ENCODE peak calls at places on chromosomes 6 and 20, in four cellular contexts. One of them, this sample, is unnamed.
A peak's percentile ranks its signal among the peaks of the same experiment; 100 is the strongest.

GRCh38 chr6:76262240-76262639 is 189.8 kb upstream of the IMPG1 start:
- DNase-seq in HepG2: no peak
- DNase-seq in A549: no peak
- DNase-seq in K562: no peak
- DNase-seq in this sample: no peak

GRCh38 chr6:148720897-148721296 is 25.9 kb upstream of the UST start:
- DNase-seq in K562: no peak
- DNase-seq in HepG2: no peak
- DNase-seq in A549: no peak
- DNase-seq in this sample: no peak

GRCh38 chr6:110180228-110181008 is at the start of gene CDC40:
- DNase-seq in A549: no peak
- DNase-seq in HepG2: peak; percentile 78
- DNase-seq in K562: peak; percentile 75
- DNase-seq in this sample: peak; percentile 48

GRCh38 chr6:149806127-149806526 is 56.6 kb downstream of the PCMT1 start:
- DNase-seq in K562: peak; percentile 16
- DNase-seq in A549: no peak
- DNase-seq in HepG2: no peak
- DNase-seq in this sample: no peak

GRCh38 chr6:10837692-10837996 is 695 bp downstream of the MAK start:
- DNase-seq in K562: peak; percentile 64
- DNase-seq in A549: no peak
- DNase-seq in HepG2: no peak
- DNase-seq in this sample: no peak

GRCh38 chr6:104540743-104541142 is 319.0 kb downstream of the HACE1 start:
- DNase-seq in K562: no peak
- DNase-seq in A549: no peak
- DNase-seq in HepG2: no peak
- DNase-seq in this sample: no peak

GRCh38 chr20:58838174-58838573 is 12.5 kb downstream of the GNAS-AS1 start:
- DNase-seq in A549: no peak
- DNase-seq in HepG2: no peak
- DNase-seq in K562: no peak
- DNase-seq in this sample: no peak

GRCh38 chr6:27062755-27063154 is 184.7 kb upstream of the PRSS16 start:
- DNase-seq in A549: no peak
- DNase-seq in HepG2: no peak
- DNase-seq in K562: no peak
- DNase-seq in this sample: no peak

GRCh38 chr6:14732845-14733757 is 512.8 kb upstream of the JARID2 start:
- DNase-seq in K562: peak; percentile 39
- DNase-seq in HepG2: peak; percentile 31
- DNase-seq in A549: peak; percentile 58
- DNase-seq in this sample: no peak

GRCh38 chr6:99993146-99993532 is 884 bp downstream of the MCHR2 start:
- DNase-seq in K562: no peak
- DNase-seq in HepG2: no peak
- DNase-seq in A549: no peak
- DNase-seq in this sample: no peak

GRCh38 chr6:33590531-33591198 is 10.6 kb upstream of the BAK1 start:
- DNase-seq in A549: no peak
- DNase-seq in HepG2: peak; percentile 80
- DNase-seq in K562: peak; percentile 49
- DNase-seq in this sample: no peak

GRCh38 chr6:159978291-159979135 is 9.6 kb downstream of the IGF2R start:
- DNase-seq in K562: no peak
- DNase-seq in HepG2: no peak
- DNase-seq in A549: no peak
- DNase-seq in this sample: no peak

GRCh38 chr20:40493071-40493470 is 196.0 kb downstream of the MAFB start:
- DNase-seq in A549: no peak
- DNase-seq in K562: no peak
- DNase-seq in HepG2: no peak
- DNase-seq in this sample: no peak

GRCh38 chr6:48078092-48078491 is 32.9 kb downstream of the PTCHD4 start:
- DNase-seq in A549: no peak
- DNase-seq in HepG2: no peak
- DNase-seq in K562: no peak
- DNase-seq in this sample: no peak

GRCh38 chr20:33986560-33987216 is 7.0 kb upstream of the RALY start:
- DNase-seq in A549: no peak
- DNase-seq in K562: no peak
- DNase-seq in HepG2: no peak
- DNase-seq in this sample: no peak

GRCh38 chr6:130282234-130282995 is 59.7 kb upstream of the SAMD3 start:
- DNase-seq in K562: peak; percentile 36
- DNase-seq in HepG2: peak; percentile 9
- DNase-seq in A549: no peak
- DNase-seq in this sample: no peak

GRCh38 chr6:132142768-132143167 is 191.6 kb upstream of the CCN2 start:
- DNase-seq in K562: no peak
- DNase-seq in HepG2: no peak
- DNase-seq in A549: no peak
- DNase-seq in this sample: no peak

DNA sequence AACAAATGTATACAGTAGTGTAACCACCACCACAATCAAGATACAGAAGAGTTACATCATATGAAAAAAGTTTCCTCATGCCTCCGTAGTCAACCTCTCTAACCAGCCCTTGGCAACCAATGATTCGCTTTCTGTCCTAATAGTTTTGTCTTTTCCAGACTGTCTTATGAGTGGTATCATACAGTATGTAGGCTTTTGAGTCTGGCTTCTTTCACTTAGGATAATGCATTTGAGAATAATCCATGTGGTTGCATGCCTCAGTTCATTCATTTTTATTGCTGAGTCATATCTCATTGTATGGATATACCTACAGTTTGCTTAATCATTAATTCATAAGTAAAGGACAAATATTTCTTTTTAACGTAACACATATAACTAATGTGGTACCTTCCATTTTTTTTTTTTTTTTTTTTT is 86.4 kb upstream of the RIPOR2 start:
- DNase-seq in K562: no peak
- DNase-seq in A549: no peak
- DNase-seq in HepG2: no peak
- DNase-seq in this sample: no peak
- TF ChIP-seq NR3C1 in K562: no peak
- TF ChIP-seq NR3C1 in A549: no peak
- TF ChIP-seq NR3C1 in HepG2: no peak
- TF ChIP-seq NR3C1 in this sample: no peak

GRCh38 chr20:10172998-10173655 is 45.5 kb upstream of the SNAP25 start:
- DNase-seq in HepG2: no peak
- DNase-seq in K562: no peak
- DNase-seq in A549: peak; percentile 12
- DNase-seq in this sample: no peak

GRCh38 chr20:10169752-10170151 is 48.9 kb upstream of the SNAP25 start:
- DNase-seq in K562: no peak
- DNase-seq in A549: no peak
- DNase-seq in HepG2: no peak
- DNase-seq in this sample: no peak

GRCh38 chr20:10167594-10167993 is 51.0 kb upstream of the SNAP25 start:
- DNase-seq in A549: no peak
- DNase-seq in K562: no peak
- DNase-seq in HepG2: no peak
- DNase-seq in this sample: no peak

GRCh38 chr20:10170261-10170660 is 48.4 kb upstream of the SNAP25 start:
- DNase-seq in A549: no peak
- DNase-seq in HepG2: no peak
- DNase-seq in K562: no peak
- DNase-seq in this sample: no peak

GRCh38 chr20:10171864-10172751 is 46.5 kb upstream of the SNAP25 start:
- DNase-seq in A549: peak; percentile 84
- DNase-seq in K562: no peak
- DNase-seq in HepG2: no peak
- DNase-seq in this sample: peak; percentile 51
- TF ChIP-seq NR3C1 in A549: no peak
- TF ChIP-seq NR3C1 in K562: no peak
- TF ChIP-seq NR3C1 in HepG2: no peak
- TF ChIP-seq NR3C1 in this sample: no peak

GRCh38 chr20:61373055-61373399 is 121.0 kb downstream of the CDH4 start:
- DNase-seq in HepG2: no peak
- DNase-seq in A549: no peak
- DNase-seq in K562: no peak
- DNase-seq in this sample: no peak
- TF ChIP-seq NR3C1 in HepG2: no peak
- TF ChIP-seq NR3C1 in A549: no peak
- TF ChIP-seq NR3C1 in K562: no peak
- TF ChIP-seq NR3C1 in this sample: no peak

GRCh38 chr20:44625361-44625760 is 26.1 kb downstream of the ADA start:
- DNase-seq in A549: no peak
- DNase-seq in K562: no peak
- DNase-seq in HepG2: no peak
- DNase-seq in this sample: no peak

GRCh38 chr20:44624743-44625271 is 26.7 kb downstream of the ADA start:
- DNase-seq in K562: no peak
- DNase-seq in A549: no peak
- DNase-seq in HepG2: no peak
- DNase-seq in this sample: no peak

GRCh38 chr20:44622501-44623270 is 28.8 kb downstream of the ADA start:
- DNase-seq in HepG2: no peak
- DNase-seq in K562: no peak
- DNase-seq in A549: no peak
- DNase-seq in this sample: no peak

GRCh38 chr20:44626278-44626677 is 25.2 kb downstream of the ADA start:
- DNase-seq in A549: no peak
- DNase-seq in K562: no peak
- DNase-seq in HepG2: no peak
- DNase-seq in this sample: no peak

DNA sequence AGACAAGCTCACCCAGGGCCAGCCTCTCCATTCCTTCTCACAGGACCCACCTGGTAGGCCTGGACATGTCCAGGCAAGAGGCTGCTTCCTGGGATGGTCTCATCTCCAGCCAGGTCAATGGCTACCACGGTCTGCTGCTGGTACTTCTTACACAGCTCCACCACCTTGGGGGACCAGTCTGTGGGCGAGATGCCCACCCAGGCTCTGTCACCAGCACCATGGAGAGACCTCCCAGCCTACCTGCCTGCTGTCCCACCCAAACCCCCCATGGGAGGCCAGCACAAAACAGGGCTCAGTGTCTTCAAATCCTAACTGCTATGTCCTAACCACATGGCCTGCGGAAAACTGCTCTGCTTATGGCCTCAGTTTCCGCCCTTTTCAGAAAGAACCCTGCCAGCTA is 27.3 kb downstream of the ADA start:
- DNase-seq in K562: no peak
- DNase-seq in HepG2: no peak
- DNase-seq in A549: no peak
- DNase-seq in this sample: no peak
- TF ChIP-seq NR3C1 in K562: no peak
- TF ChIP-seq NR3C1 in HepG2: no peak
- TF ChIP-seq NR3C1 in A549: no peak
- TF ChIP-seq NR3C1 in this sample: no peak

DNA sequence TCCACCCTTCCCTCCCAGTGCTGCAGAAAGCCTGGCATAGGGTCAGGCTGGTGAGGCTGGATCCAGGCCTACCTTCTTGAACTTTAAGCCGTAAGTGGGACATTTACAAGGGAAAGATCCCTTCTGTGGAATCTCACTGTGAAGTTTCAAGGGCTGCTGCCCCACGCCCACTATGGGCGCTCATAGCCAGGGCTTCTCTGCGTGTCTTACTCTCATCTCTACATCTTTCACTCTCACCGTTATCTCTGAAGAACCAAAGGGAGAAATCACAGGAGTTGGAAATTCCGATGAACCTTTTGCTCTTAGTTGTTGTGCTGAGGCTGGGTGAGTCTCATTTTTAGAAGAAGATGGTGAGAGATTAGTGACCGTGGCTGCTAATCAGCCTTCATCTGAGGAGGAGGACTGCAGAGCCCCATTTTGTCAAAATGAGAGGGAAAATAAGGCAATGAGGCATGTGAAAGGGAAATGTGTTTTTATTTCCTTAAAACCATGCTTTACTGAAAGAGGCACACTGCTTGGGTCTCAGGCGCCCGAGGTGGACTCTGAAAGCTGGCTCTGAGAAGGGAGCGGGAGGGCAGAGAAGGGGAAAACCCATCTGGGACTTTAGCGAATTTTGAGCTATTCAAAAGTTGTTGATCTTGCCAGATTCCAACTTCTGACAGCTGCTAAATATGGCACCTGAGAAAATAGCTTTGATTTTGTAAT is 301.5 kb downstream of the CLIC5 start:
- DNase-seq in HepG2: no peak
- DNase-seq in A549: no peak
- DNase-seq in K562: no peak
- DNase-seq in this sample: no peak
- TF ChIP-seq NR3C1 in HepG2: no peak
- TF ChIP-seq NR3C1 in A549: no peak
- TF ChIP-seq NR3C1 in K562: no peak
- TF ChIP-seq NR3C1 in this sample: no peak

GRCh38 chr20:62123450-62124118 is 1.3 kb downstream of the LSM14B start:
- DNase-seq in A549: no peak
- DNase-seq in HepG2: no peak
- DNase-seq in K562: no peak
- DNase-seq in this sample: no peak

GRCh38 chr20:62120365-62120762 is 1.9 kb upstream of the LSM14B start:
- DNase-seq in A549: no peak
- DNase-seq in HepG2: no peak
- DNase-seq in K562: no peak
- DNase-seq in this sample: no peak

GRCh38 chr20:62121776-62122658 is at the start of gene LSM14B:
- DNase-seq in HepG2: peak; percentile 95
- DNase-seq in K562: peak; percentile 97
- DNase-seq in A549: peak; percentile 96
- DNase-seq in this sample: peak; percentile 92

GRCh38 chr20:62120990-62121775 is 1.1 kb upstream of the LSM14B start:
- DNase-seq in HepG2: no peak
- DNase-seq in A549: peak; percentile 65
- DNase-seq in K562: peak; percentile 69
- DNase-seq in this sample: no peak

DNA sequence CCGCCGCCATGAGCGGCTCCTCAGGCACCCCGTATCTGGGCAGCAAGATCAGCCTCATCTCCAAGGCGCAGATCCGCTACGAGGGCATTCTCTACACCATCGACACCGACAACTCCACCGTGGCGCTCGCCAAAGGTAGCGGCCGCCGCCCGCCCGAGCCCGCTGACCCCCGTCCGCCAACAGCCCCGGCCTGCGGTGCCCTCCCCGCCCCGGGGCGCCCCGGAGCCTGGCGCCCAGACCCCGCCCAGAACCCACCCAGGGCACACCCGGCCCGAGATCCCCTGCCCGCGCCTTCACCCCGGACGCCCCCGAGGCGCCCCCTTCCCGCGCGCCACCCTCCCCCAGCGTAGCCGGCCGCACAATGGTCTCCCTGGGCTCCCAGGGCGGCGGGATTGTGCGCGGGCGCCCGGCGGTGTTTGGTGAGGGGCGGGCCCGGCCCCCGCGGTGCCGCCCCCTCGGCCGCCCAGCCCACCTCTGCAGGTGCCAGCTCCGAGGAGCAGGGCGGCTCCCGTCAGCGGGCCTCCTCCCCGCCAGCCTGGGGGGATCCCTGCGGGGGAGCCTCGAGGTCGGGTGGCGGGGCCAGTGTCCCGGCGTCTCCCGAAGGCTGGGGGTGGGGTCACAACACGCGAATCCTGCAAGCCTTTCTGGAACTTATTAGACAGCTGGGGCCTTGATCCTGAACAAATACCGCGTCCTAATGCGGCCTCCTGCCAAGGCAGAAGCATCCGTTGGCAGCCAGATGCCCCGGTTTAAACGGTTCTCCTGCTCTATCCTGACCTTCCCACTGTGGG is 579 bp downstream of the LSM14B start:
- DNase-seq in HepG2: no peak
- DNase-seq in K562: peak; percentile 44
- DNase-seq in A549: no peak
- DNase-seq in this sample: no peak
- TF ChIP-seq NR3C1 in HepG2: no peak
- TF ChIP-seq NR3C1 in K562: no peak
- TF ChIP-seq NR3C1 in A549: no peak
- TF ChIP-seq NR3C1 in this sample: no peak

GRCh38 chr6:56348578-56348977 is 101.2 kb upstream of the COL21A1 start:
- DNase-seq in A549: no peak
- DNase-seq in HepG2: no peak
- DNase-seq in K562: no peak
- DNase-seq in this sample: no peak
- TF ChIP-seq NR3C1 in A549: no peak
- TF ChIP-seq NR3C1 in HepG2: no peak
- TF ChIP-seq NR3C1 in K562: no peak
- TF ChIP-seq NR3C1 in this sample: no peak

This sample was measured in WTC11.